ENCODE peak calls at places on chromosomes 12 and 14, in eight cellular contexts. C is stomach, G is endothelial cell of umbilical vein, Y is body of pancreas, Q is IMR-90, H is WERI-Rb-1, W is esophagus squamous epithelium, I is right atrium auricular region. R is an unnamed sample.

GRCh38 chr14:68860771-68861170 is 67.9 kb upstream of the ZFP36L1 start:
- DNase-seq in C (no peak), Q (no peak), Y (no peak), G (no peak), W (no peak), I (no peak), H (peak; percentile 76), R (no peak)

GRCh38 chr12:108664338-108665258 is 30.9 kb upstream of the SELPLG start:
- DNase-seq in Y (peak; percentile 84), H (peak; percentile 78), W (peak; percentile 57), C (peak; percentile 84), G (peak; percentile 99), I (peak; percentile 97), Q (peak; percentile 95), R (peak; percentile 74)

GRCh38 chr12:91896725-91897515 is 248.7 kb downstream of the BTG1 start:
- DNase-seq in W (no peak), Y (no peak), H (no peak), G (no peak), I (peak; percentile 60), C (no peak), Q (no peak), R (no peak)

GRCh38 chr12:59087077-59087673 is 166.9 kb upstream of the LRIG3 start:
- DNase-seq in I (no peak), C (no peak), H (no peak), W (no peak), Y (peak; percentile 12), Q (peak; percentile 39), G (peak; percentile 55), R (no peak)

GRCh38 chr12:123942277-123942653 is 30.4 kb downstream of the CCDC92 start:
- DNase-seq in W (no peak), I (no peak), H (no peak), C (no peak), Y (no peak), Q (peak; percentile 90), G (peak; percentile 27), R (peak; percentile 28)

GRCh38 chr14:52272375-52272774 is 4.9 kb downstream of the PTGDR start:
- DNase-seq in I (no peak), C (no peak), G (no peak), H (peak; percentile 31), W (no peak), Q (peak; percentile 40), Y (no peak), R (no peak)

GRCh38 chr14:103854017-103854808 is 6.8 kb upstream of the PPP1R13B start:
- DNase-seq in Y (no peak), G (no peak), H (no peak), C (no peak), W (no peak), I (no peak), Q (no peak), R (peak; percentile 48)

GRCh38 chr14:91158091-91158790 is 44.4 kb downstream of the DGLUCY start:
- DNase-seq in Y (peak; percentile 77), I (no peak), C (peak; percentile 81), W (no peak), H (peak; percentile 59), G (no peak), Q (no peak), R (no peak)

GRCh38 chr12:38890102-38890501 is 15.3 kb downstream of the CPNE8 start:
- DNase-seq in Q (no peak), W (no peak), I (no peak), Y (no peak), C (no peak), G (peak; percentile 39), H (no peak), R (no peak)

GRCh38 chr12:107115119-107115518 is 21.8 kb upstream of the CRY1 start:
- DNase-seq in W (no peak), Y (no peak), Q (no peak), I (no peak), C (no peak), G (no peak), H (no peak), R (no peak)

GRCh38 chr14:21525995-21526671 is at the start of gene SALL2:
- DNase-seq in I (peak; percentile 69), G (peak; percentile 63), Q (peak; percentile 68), H (peak; percentile 97), Y (peak; percentile 83), W (no peak), C (peak; percentile 72), R (no peak)

GRCh38 chr14:23787436-23787835 is 151.3 kb downstream of the DHRS2 start:
- DNase-seq in I (no peak), W (no peak), H (no peak), Y (no peak), C (no peak), G (no peak), Q (no peak), R (no peak)

GRCh38 chr12:22974865-22975264 is 349.9 kb downstream of the ETNK1 start:
- DNase-seq in I (no peak), Q (peak; percentile 94), W (no peak), C (no peak), G (peak; percentile 83), H (no peak), Y (no peak), R (peak; percentile 82)

GRCh38 chr12:39138268-39138667 is 232.9 kb upstream of the CPNE8 start:
- DNase-seq in H (no peak), C (no peak), I (no peak), G (no peak), Y (no peak), Q (no peak), W (no peak), R (no peak)

GRCh38 chr12:74770552-74770951 is 232.9 kb downstream of the ATXN7L3B start:
- DNase-seq in Q (no peak), I (no peak), W (no peak), H (no peak), Y (no peak), G (no peak), C (no peak), R (no peak)

GRCh38 chr12:65826513-65827171 is 2.4 kb downstream of the HMGA2 start:
- DNase-seq in G (peak; percentile 74), I (no peak), Y (no peak), W (no peak), H (no peak), Q (peak; percentile 67), C (no peak), R (no peak)

GRCh38 chr12:54689984-54690383 is 41.8 kb upstream of the DCD start:
- DNase-seq in Q (no peak), G (no peak), I (no peak), C (no peak), Y (no peak), W (no peak), H (no peak), R (no peak)

GRCh38 chr12:53791735-53792326 is 40.1 kb upstream of the CISTR start:
- DNase-seq in G (no peak), Y (peak; percentile 13), H (peak; percentile 33), W (no peak), Q (no peak), C (peak; percentile 26), I (no peak), R (no peak)

DNA sequence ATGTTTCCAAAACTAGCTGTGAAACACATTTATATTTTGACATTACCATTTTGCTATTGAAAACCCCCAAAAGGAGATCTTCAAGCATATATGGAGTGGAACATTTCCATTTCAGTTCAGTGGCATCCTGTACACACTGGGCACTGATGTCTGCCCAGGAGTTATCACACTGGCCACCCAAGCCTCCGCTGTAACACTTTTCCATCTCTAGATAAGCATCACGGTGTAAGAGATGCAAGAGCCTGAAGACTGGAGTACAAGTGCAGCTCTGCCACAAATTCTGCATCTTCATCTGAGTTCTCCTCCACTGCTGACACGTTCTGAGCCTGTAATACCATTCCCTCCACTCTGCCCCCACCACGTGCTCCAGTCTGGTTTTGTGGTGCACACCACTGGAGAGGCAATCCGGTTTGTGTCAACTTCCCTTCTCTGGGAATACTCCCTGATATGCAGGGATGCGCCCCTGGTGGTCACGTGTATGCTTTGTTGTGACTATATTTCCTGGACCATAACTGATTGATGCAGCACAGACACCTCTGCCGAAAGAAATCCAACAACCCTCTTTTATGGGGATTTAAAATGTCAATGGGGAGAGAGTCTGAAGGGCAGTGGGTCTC is 12.7 kb downstream of the SPTLC2 start:
- DNase-seq in G (peak; percentile 65), Q (no peak), I (no peak), Y (no peak), H (peak; percentile 25), W (no peak), C (no peak), R (no peak)
- TF ChIP-seq CTCF in G (peak; percentile 56), Q (no peak), I (no peak), Y (no peak), H (peak; percentile 54), W (no peak), C (peak; percentile 30), R (peak; percentile 50)

GRCh38 chr14:32354716-32355115 is 25.6 kb downstream of the AKAP6 start:
- DNase-seq in C (no peak), W (no peak), Q (no peak), Y (peak; percentile 34), H (peak; percentile 55), I (no peak), G (no peak), R (no peak)
- H3K36me3 ChIP-seq in C (no peaks in the 10 kb centered on the region), W (no peaks in the 10 kb centered on the region), Q (no peaks in the 10 kb centered on the region), Y (no peaks in the 10 kb centered on the region), H (no peaks in the 10 kb centered on the region), I (no peaks in the 10 kb centered on the region), G (no peaks in the 10 kb centered on the region), R (no peaks in the 10 kb centered on the region)

DNA sequence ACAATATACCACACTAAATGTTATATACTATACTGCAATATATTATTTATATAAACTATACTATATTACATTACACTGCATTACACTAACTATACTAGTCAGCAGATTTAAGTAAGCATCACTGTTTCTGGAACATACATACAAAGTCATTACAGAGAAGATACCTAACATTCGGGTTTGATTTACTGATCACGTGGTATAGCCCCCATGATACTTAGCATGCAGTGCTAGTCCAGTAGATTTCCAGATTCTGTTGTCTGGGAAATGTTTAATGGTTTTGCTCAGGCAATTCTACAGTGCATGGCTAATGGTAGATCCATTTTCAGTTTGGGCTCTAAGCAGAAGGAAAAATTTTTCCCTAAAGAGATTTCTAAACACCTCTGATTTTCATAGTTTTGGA is 403.7 kb upstream of the TMTC1 start:
- DNase-seq in Y (no peak), G (no peak), Q (no peak), H (no peak), W (no peak), I (no peak), C (no peak), R (no peak)
- H3K27me3 ChIP-seq in Y (no peaks in the 10 kb centered on the region), G (peaks cover 2% of the 10 kb centered on the region), Q (no peaks in the 10 kb centered on the region), H (no peaks in the 10 kb centered on the region), W (no peaks in the 10 kb centered on the region), I (no peaks in the 10 kb centered on the region), C (no peaks in the 10 kb centered on the region), R (no peaks in the 10 kb centered on the region)

DNA sequence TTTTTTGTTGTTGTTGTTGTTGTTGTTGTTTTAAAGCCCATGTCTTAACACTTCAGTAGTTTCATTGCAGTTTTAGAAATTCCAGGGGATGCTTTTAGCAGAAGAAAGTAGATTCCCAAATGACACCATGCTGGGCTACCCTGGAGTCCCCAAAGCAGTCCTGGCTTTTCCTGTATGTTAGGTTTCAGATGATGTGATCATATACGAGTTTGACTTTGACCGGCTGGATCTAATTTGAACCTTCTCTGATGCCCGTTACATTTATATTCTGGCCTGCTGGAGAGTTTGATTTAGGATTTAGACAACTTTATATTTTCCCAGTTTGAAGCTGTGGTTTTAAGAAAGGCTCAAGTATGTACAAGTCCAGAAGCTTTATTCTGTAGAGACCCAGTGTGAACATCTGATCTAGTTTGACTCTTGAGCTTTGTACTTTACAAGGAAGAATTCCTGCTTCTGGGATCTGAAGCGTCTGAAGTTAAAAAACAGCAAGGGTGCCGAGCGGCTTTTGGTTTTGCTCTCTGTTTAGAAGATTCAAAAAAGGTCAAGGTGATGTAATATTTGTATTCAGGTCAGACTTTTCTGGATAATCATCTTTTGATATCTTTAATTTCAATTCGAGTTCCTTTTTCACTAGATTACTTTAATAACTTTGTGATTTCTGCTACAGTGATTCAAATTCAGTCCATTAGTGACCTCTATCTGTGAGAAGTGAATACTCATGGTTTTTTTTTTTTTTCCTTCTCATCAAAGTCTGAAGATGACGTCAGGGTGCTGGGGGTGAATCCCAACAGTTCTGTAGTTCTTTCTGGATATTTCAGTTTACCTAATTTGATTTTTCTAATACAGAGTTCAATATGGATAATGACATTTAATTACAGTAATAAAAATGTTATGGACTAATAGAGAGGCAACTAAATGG is 6.2 kb downstream of the FLRT2 start:
- DNase-seq in I (no peak), G (peak; percentile 80), C (no peak), Q (peak; percentile 79), W (no peak), Y (peak; percentile 19), H (no peak), R (no peak)
- TF ChIP-seq CTCF in I (no peak), G (peak; percentile 17), C (no peak), Q (peak; percentile 60), W (peak; percentile 18), Y (peak; percentile 23), H (no peak), R (peak; percentile 22)